ENCODE peak calls at places on chromosomes 11 and 22, in seven cellular contexts. One of them, this sample, is unnamed.

GRCh38 chr22:47448231-47449035 is 686.0 kb downstream of the TBC1D22A start:
- DNase-seq in stimulated activated CD4-positive, alpha-beta T cell treated with anti-CD3 and anti-CD28 coated beads, Interleukin-4, amount 100 ng/mL, for 1 hour: no peak
- DNase-seq in ACHN: no peak
- DNase-seq in activated CD4-positive, alpha-beta T cell treated with anti-CD3 and anti-CD28 coated beads, Interleukin-2, amount 50 U/mL, for 1 hour: no peak
- DNase-seq in PC-3: no peak
- DNase-seq in testis: no peak
- DNase-seq in RPMI7951: no peak
- DNase-seq in this sample: no peak

GRCh38 chr11:75445315-75445953 is 12.4 kb upstream of the KLHL35 start:
- DNase-seq in stimulated activated CD4-positive, alpha-beta T cell treated with anti-CD3 and anti-CD28 coated beads, Interleukin-4, amount 100 ng/mL, for 1 hour: peak; percentile 75
- DNase-seq in testis: peak; percentile 81
- DNase-seq in ACHN: peak; percentile 55
- DNase-seq in activated CD4-positive, alpha-beta T cell treated with anti-CD3 and anti-CD28 coated beads, Interleukin-2, amount 50 U/mL, for 1 hour: peak; percentile 75
- DNase-seq in RPMI7951: peak; percentile 43
- DNase-seq in PC-3: peak; percentile 88
- DNase-seq in this sample: peak; percentile 42

GRCh38 chr11:2304156-2305139 is 2.6 kb downstream of the TSPAN32 start:
- DNase-seq in testis: peak; percentile 25
- DNase-seq in stimulated activated CD4-positive, alpha-beta T cell treated with anti-CD3 and anti-CD28 coated beads, Interleukin-4, amount 100 ng/mL, for 1 hour: no peak
- DNase-seq in activated CD4-positive, alpha-beta T cell treated with anti-CD3 and anti-CD28 coated beads, Interleukin-2, amount 50 U/mL, for 1 hour: no peak
- DNase-seq in PC-3: no peak
- DNase-seq in ACHN: no peak
- DNase-seq in RPMI7951: no peak
- DNase-seq in this sample: no peak

GRCh38 chr11:116840224-116840745 is 2.9 kb upstream of the APOA1 start:
- DNase-seq in RPMI7951: no peak
- DNase-seq in PC-3: no peak
- DNase-seq in stimulated activated CD4-positive, alpha-beta T cell treated with anti-CD3 and anti-CD28 coated beads, Interleukin-4, amount 100 ng/mL, for 1 hour: no peak
- DNase-seq in ACHN: no peak
- DNase-seq in testis: no peak
- DNase-seq in activated CD4-positive, alpha-beta T cell treated with anti-CD3 and anti-CD28 coated beads, Interleukin-2, amount 50 U/mL, for 1 hour: no peak
- DNase-seq in this sample: no peak

GRCh38 chr22:22703715-22704114 is 59.3 kb downstream of the GGTLC2 start:
- DNase-seq in stimulated activated CD4-positive, alpha-beta T cell treated with anti-CD3 and anti-CD28 coated beads, Interleukin-4, amount 100 ng/mL, for 1 hour: no peak
- DNase-seq in testis: no peak
- DNase-seq in PC-3: peak; percentile 77
- DNase-seq in activated CD4-positive, alpha-beta T cell treated with anti-CD3 and anti-CD28 coated beads, Interleukin-2, amount 50 U/mL, for 1 hour: no peak
- DNase-seq in RPMI7951: peak; percentile 58
- DNase-seq in ACHN: no peak
- DNase-seq in this sample: peak; percentile 73

GRCh38 chr11:4697583-4697982 is at the start of gene OR51E2:
- DNase-seq in stimulated activated CD4-positive, alpha-beta T cell treated with anti-CD3 and anti-CD28 coated beads, Interleukin-4, amount 100 ng/mL, for 1 hour: no peak
- DNase-seq in PC-3: no peak
- DNase-seq in activated CD4-positive, alpha-beta T cell treated with anti-CD3 and anti-CD28 coated beads, Interleukin-2, amount 50 U/mL, for 1 hour: no peak
- DNase-seq in ACHN: no peak
- DNase-seq in testis: no peak
- DNase-seq in RPMI7951: peak; percentile 5
- DNase-seq in this sample: peak; percentile 43

GRCh38 chr22:24516301-24516737 is 21.2 kb downstream of the UPB1 start:
- DNase-seq in stimulated activated CD4-positive, alpha-beta T cell treated with anti-CD3 and anti-CD28 coated beads, Interleukin-4, amount 100 ng/mL, for 1 hour: no peak
- DNase-seq in ACHN: peak; percentile 79
- DNase-seq in RPMI7951: peak; percentile 76
- DNase-seq in testis: peak; percentile 43
- DNase-seq in PC-3: peak; percentile 16
- DNase-seq in activated CD4-positive, alpha-beta T cell treated with anti-CD3 and anti-CD28 coated beads, Interleukin-2, amount 50 U/mL, for 1 hour: no peak
- DNase-seq in this sample: peak; percentile 47

GRCh38 chr11:12043959-12044772 is 35.7 kb upstream of the DKK3 start:
- DNase-seq in testis: peak; percentile 89
- DNase-seq in stimulated activated CD4-positive, alpha-beta T cell treated with anti-CD3 and anti-CD28 coated beads, Interleukin-4, amount 100 ng/mL, for 1 hour: peak; percentile 55
- DNase-seq in activated CD4-positive, alpha-beta T cell treated with anti-CD3 and anti-CD28 coated beads, Interleukin-2, amount 50 U/mL, for 1 hour: peak; percentile 50
- DNase-seq in RPMI7951: peak; percentile 95
- DNase-seq in PC-3: peak; percentile 96
- DNase-seq in ACHN: peak; percentile 98
- DNase-seq in this sample: peak; percentile 98

GRCh38 chr11:116640641-116641402 is 132.0 kb downstream of the BUD13 start:
- DNase-seq in activated CD4-positive, alpha-beta T cell treated with anti-CD3 and anti-CD28 coated beads, Interleukin-2, amount 50 U/mL, for 1 hour: no peak
- DNase-seq in ACHN: no peak
- DNase-seq in stimulated activated CD4-positive, alpha-beta T cell treated with anti-CD3 and anti-CD28 coated beads, Interleukin-4, amount 100 ng/mL, for 1 hour: no peak
- DNase-seq in PC-3: no peak
- DNase-seq in RPMI7951: no peak
- DNase-seq in testis: no peak
- DNase-seq in this sample: no peak

GRCh38 chr22:36659762-36660509 is 43.6 kb downstream of the CACNG2 start:
- DNase-seq in PC-3: peak; percentile 98
- DNase-seq in RPMI7951: peak; percentile 97
- DNase-seq in activated CD4-positive, alpha-beta T cell treated with anti-CD3 and anti-CD28 coated beads, Interleukin-2, amount 50 U/mL, for 1 hour: no peak
- DNase-seq in testis: peak; percentile 91
- DNase-seq in ACHN: peak; percentile 91
- DNase-seq in stimulated activated CD4-positive, alpha-beta T cell treated with anti-CD3 and anti-CD28 coated beads, Interleukin-4, amount 100 ng/mL, for 1 hour: peak; percentile 55
- DNase-seq in this sample: peak; percentile 93

GRCh38 chr11:34327804-34328631 is 29.8 kb downstream of the ABTB2 start:
- DNase-seq in PC-3: no peak
- DNase-seq in stimulated activated CD4-positive, alpha-beta T cell treated with anti-CD3 and anti-CD28 coated beads, Interleukin-4, amount 100 ng/mL, for 1 hour: no peak
- DNase-seq in activated CD4-positive, alpha-beta T cell treated with anti-CD3 and anti-CD28 coated beads, Interleukin-2, amount 50 U/mL, for 1 hour: no peak
- DNase-seq in ACHN: no peak
- DNase-seq in RPMI7951: no peak
- DNase-seq in testis: peak; percentile 49
- DNase-seq in this sample: no peak

GRCh38 chr11:44404323-44404705 is 94.4 kb upstream of the ALX4 start:
- DNase-seq in stimulated activated CD4-positive, alpha-beta T cell treated with anti-CD3 and anti-CD28 coated beads, Interleukin-4, amount 100 ng/mL, for 1 hour: no peak
- DNase-seq in PC-3: no peak
- DNase-seq in RPMI7951: no peak
- DNase-seq in activated CD4-positive, alpha-beta T cell treated with anti-CD3 and anti-CD28 coated beads, Interleukin-2, amount 50 U/mL, for 1 hour: no peak
- DNase-seq in testis: no peak
- DNase-seq in ACHN: no peak
- DNase-seq in this sample: no peak

GRCh38 chr11:68965901-68966868 is 14.6 kb downstream of the MRGPRD start:
- DNase-seq in stimulated activated CD4-positive, alpha-beta T cell treated with anti-CD3 and anti-CD28 coated beads, Interleukin-4, amount 100 ng/mL, for 1 hour: no peak
- DNase-seq in PC-3: no peak
- DNase-seq in testis: no peak
- DNase-seq in activated CD4-positive, alpha-beta T cell treated with anti-CD3 and anti-CD28 coated beads, Interleukin-2, amount 50 U/mL, for 1 hour: no peak
- DNase-seq in ACHN: no peak
- DNase-seq in RPMI7951: no peak
- DNase-seq in this sample: no peak

GRCh38 chr22:24230911-24231656 is 13.8 kb downstream of the GGT5 start:
- DNase-seq in PC-3: no peak
- DNase-seq in testis: no peak
- DNase-seq in RPMI7951: no peak
- DNase-seq in ACHN: peak; percentile 9
- DNase-seq in stimulated activated CD4-positive, alpha-beta T cell treated with anti-CD3 and anti-CD28 coated beads, Interleukin-4, amount 100 ng/mL, for 1 hour: peak; percentile 69
- DNase-seq in activated CD4-positive, alpha-beta T cell treated with anti-CD3 and anti-CD28 coated beads, Interleukin-2, amount 50 U/mL, for 1 hour: peak; percentile 62
- DNase-seq in this sample: no peak

GRCh38 chr11:107243929-107244328 is 213.7 kb downstream of the CWF19L2 start:
- DNase-seq in testis: no peak
- DNase-seq in stimulated activated CD4-positive, alpha-beta T cell treated with anti-CD3 and anti-CD28 coated beads, Interleukin-4, amount 100 ng/mL, for 1 hour: no peak
- DNase-seq in PC-3: no peak
- DNase-seq in ACHN: no peak
- DNase-seq in activated CD4-positive, alpha-beta T cell treated with anti-CD3 and anti-CD28 coated beads, Interleukin-2, amount 50 U/mL, for 1 hour: no peak
- DNase-seq in RPMI7951: no peak
- DNase-seq in this sample: no peak

GRCh38 chr22:39560127-39560526 is 10.4 kb upstream of the CACNA1I start:
- DNase-seq in ACHN: no peak
- DNase-seq in PC-3: no peak
- DNase-seq in stimulated activated CD4-positive, alpha-beta T cell treated with anti-CD3 and anti-CD28 coated beads, Interleukin-4, amount 100 ng/mL, for 1 hour: no peak
- DNase-seq in RPMI7951: no peak
- DNase-seq in testis: no peak
- DNase-seq in activated CD4-positive, alpha-beta T cell treated with anti-CD3 and anti-CD28 coated beads, Interleukin-2, amount 50 U/mL, for 1 hour: no peak
- DNase-seq in this sample: no peak

GRCh38 chr22:17483670-17484372 is 79.5 kb upstream of the SLC25A18 start:
- DNase-seq in ACHN: peak; percentile 4
- DNase-seq in testis: peak; percentile 17
- DNase-seq in stimulated activated CD4-positive, alpha-beta T cell treated with anti-CD3 and anti-CD28 coated beads, Interleukin-4, amount 100 ng/mL, for 1 hour: no peak
- DNase-seq in PC-3: no peak
- DNase-seq in activated CD4-positive, alpha-beta T cell treated with anti-CD3 and anti-CD28 coated beads, Interleukin-2, amount 50 U/mL, for 1 hour: no peak
- DNase-seq in RPMI7951: no peak
- DNase-seq in this sample: no peak

GRCh38 chr11:45924927-45925326 is 2.5 kb downstream of the LARGE2 start:
- DNase-seq in stimulated activated CD4-positive, alpha-beta T cell treated with anti-CD3 and anti-CD28 coated beads, Interleukin-4, amount 100 ng/mL, for 1 hour: no peak
- DNase-seq in activated CD4-positive, alpha-beta T cell treated with anti-CD3 and anti-CD28 coated beads, Interleukin-2, amount 50 U/mL, for 1 hour: no peak
- DNase-seq in testis: no peak
- DNase-seq in RPMI7951: no peak
- DNase-seq in ACHN: no peak
- DNase-seq in PC-3: no peak
- DNase-seq in this sample: no peak

GRCh38 chr22:31896472-31896871 is 47.9 kb upstream of the YWHAH start:
- DNase-seq in stimulated activated CD4-positive, alpha-beta T cell treated with anti-CD3 and anti-CD28 coated beads, Interleukin-4, amount 100 ng/mL, for 1 hour: no peak
- DNase-seq in testis: no peak
- DNase-seq in activated CD4-positive, alpha-beta T cell treated with anti-CD3 and anti-CD28 coated beads, Interleukin-2, amount 50 U/mL, for 1 hour: no peak
- DNase-seq in RPMI7951: no peak
- DNase-seq in PC-3: no peak
- DNase-seq in ACHN: no peak
- DNase-seq in this sample: no peak

GRCh38 chr11:75878968-75879367 is 64.0 kb downstream of the UVRAG start:
- DNase-seq in stimulated activated CD4-positive, alpha-beta T cell treated with anti-CD3 and anti-CD28 coated beads, Interleukin-4, amount 100 ng/mL, for 1 hour: no peak
- DNase-seq in testis: no peak
- DNase-seq in activated CD4-positive, alpha-beta T cell treated with anti-CD3 and anti-CD28 coated beads, Interleukin-2, amount 50 U/mL, for 1 hour: no peak
- DNase-seq in PC-3: no peak
- DNase-seq in ACHN: no peak
- DNase-seq in RPMI7951: no peak
- DNase-seq in this sample: no peak

GRCh38 chr22:29705651-29706050 is 14.2 kb upstream of the CABP7 start:
- DNase-seq in stimulated activated CD4-positive, alpha-beta T cell treated with anti-CD3 and anti-CD28 coated beads, Interleukin-4, amount 100 ng/mL, for 1 hour: no peak
- DNase-seq in ACHN: no peak
- DNase-seq in RPMI7951: no peak
- DNase-seq in testis: no peak
- DNase-seq in activated CD4-positive, alpha-beta T cell treated with anti-CD3 and anti-CD28 coated beads, Interleukin-2, amount 50 U/mL, for 1 hour: no peak
- DNase-seq in PC-3: no peak
- DNase-seq in this sample: no peak

GRCh38 chr22:23756891-23757290 is 2.7 kb upstream of the VPREB3 start:
- DNase-seq in stimulated activated CD4-positive, alpha-beta T cell treated with anti-CD3 and anti-CD28 coated beads, Interleukin-4, amount 100 ng/mL, for 1 hour: no peak
- DNase-seq in testis: no peak
- DNase-seq in PC-3: no peak
- DNase-seq in ACHN: no peak
- DNase-seq in RPMI7951: no peak
- DNase-seq in activated CD4-positive, alpha-beta T cell treated with anti-CD3 and anti-CD28 coated beads, Interleukin-2, amount 50 U/mL, for 1 hour: no peak
- DNase-seq in this sample: no peak

GRCh38 chr11:58784995-58785394 is 53.3 kb upstream of the GLYAT start:
- DNase-seq in ACHN: no peak
- DNase-seq in RPMI7951: peak; percentile 15
- DNase-seq in PC-3: no peak
- DNase-seq in testis: no peak
- DNase-seq in activated CD4-positive, alpha-beta T cell treated with anti-CD3 and anti-CD28 coated beads, Interleukin-2, amount 50 U/mL, for 1 hour: no peak
- DNase-seq in stimulated activated CD4-positive, alpha-beta T cell treated with anti-CD3 and anti-CD28 coated beads, Interleukin-4, amount 100 ng/mL, for 1 hour: no peak
- DNase-seq in this sample: no peak

GRCh38 chr22:30903876-30904460 is 64.6 kb downstream of the MORC2 start:
- DNase-seq in stimulated activated CD4-positive, alpha-beta T cell treated with anti-CD3 and anti-CD28 coated beads, Interleukin-4, amount 100 ng/mL, for 1 hour: no peak
- DNase-seq in testis: no peak
- DNase-seq in PC-3: no peak
- DNase-seq in ACHN: no peak
- DNase-seq in activated CD4-positive, alpha-beta T cell treated with anti-CD3 and anti-CD28 coated beads, Interleukin-2, amount 50 U/mL, for 1 hour: no peak
- DNase-seq in RPMI7951: no peak
- DNase-seq in this sample: no peak

GRCh38 chr11:96026310-96026709 is 102.4 kb upstream of the MTMR2 start:
- DNase-seq in ACHN: no peak
- DNase-seq in activated CD4-positive, alpha-beta T cell treated with anti-CD3 and anti-CD28 coated beads, Interleukin-2, amount 50 U/mL, for 1 hour: no peak
- DNase-seq in PC-3: no peak
- DNase-seq in testis: no peak
- DNase-seq in stimulated activated CD4-positive, alpha-beta T cell treated with anti-CD3 and anti-CD28 coated beads, Interleukin-4, amount 100 ng/mL, for 1 hour: no peak
- DNase-seq in RPMI7951: no peak
- DNase-seq in this sample: no peak

This sample was measured in HT1080.